ENCODE peak calls at places on chromosomes 13 and 19, in nine cellular contexts. M is H9, W is PC-3, O is HCT116, V is Karpas-422, F is endothelial cell of umbilical vein, H is DND-41, G is fibroblast of lung, B is GM23248. S is an unnamed sample. For H3K79me2 and H3K27me3, the result is how much of the 10 kb centered on the place peaks cover.

GRCh38 chr13:52921194-52921593 is 72.8 kb upstream of the PCDH8 start:
- DNase-seq in M (no peak), W (no peak), O (no peak), V (peak), F (no peak), H (no peak), G (no peak), B (no peak), S (no peak)

GRCh38 chr19:16258440-16258903 is 60.8 kb downstream of the AP1M1 start:
- DNase-seq in M (no peak), W (no peak), O (no peak), V (peak), F (peak), H (no peak), G (no peak), B (no peak), S (no peak)

GRCh38 chr13:70424928-70425327 is 316.7 kb upstream of the KLHL1 start:
- DNase-seq in M (no peak), W (no peak), O (no peak), V (no peak), F (no peak), H (no peak), G (no peak), B (no peak), S (no peak)

GRCh38 chr19:49983645-49984229 is 22.8 kb upstream of the SIGLEC11 start:
- DNase-seq in M (peak), W (peak), O (peak), V (peak), F (peak), H (peak), G (peak), B (peak), S (peak)

GRCh38 chr13:70183041-70183440 is 74.8 kb upstream of the KLHL1 start:
- DNase-seq in M (no peak), W (peak), O (no peak), V (no peak), F (no peak), H (no peak), G (peak), B (no peak), S (no peak)

GRCh38 chr19:41912899-41913475 is 15.3 kb downstream of the ERFL start:
- DNase-seq in M (no peak), W (no peak), O (no peak), V (no peak), F (no peak), H (no peak), G (no peak), B (peak), S (peak)

GRCh38 chr19:40713939-40714338 is 2.7 kb downstream of the COQ8B start:
- DNase-seq in M (no peak), W (no peak), O (no peak), V (no peak), F (no peak), H (no peak), G (no peak), B (no peak), S (no peak)

GRCh38 chr19:19591133-19591825 is 27.2 kb downstream of the PBX4 start:
- DNase-seq in M (peak), W (peak), O (no peak), V (no peak), F (no peak), H (no peak), G (peak), B (peak), S (peak)

GRCh38 chr13:94233831-94234230 is 245.7 kb downstream of the DCT start:
- DNase-seq in M (no peak), W (no peak), O (no peak), V (peak), F (no peak), H (no peak), G (no peak), B (no peak), S (no peak)

GRCh38 chr19:24140099-24140498 is 53.1 kb downstream of the ZNF254 start:
- DNase-seq in M (no peak), W (peak), O (no peak), V (no peak), F (peak), H (no peak), G (peak), B (peak), S (no peak)

GRCh38 chr19:42132851-42133528 is 744 bp upstream of the POU2F2 start:
- DNase-seq in M (peak), W (peak), O (peak), V (peak), F (peak), H (peak), G (no peak), B (peak), S (peak)

GRCh38 chr13:69280399-69280798 is 827.2 kb upstream of the ATXN8OS start:
- DNase-seq in M (no peak), W (no peak), O (no peak), V (no peak), F (no peak), H (no peak), G (no peak), B (no peak), S (no peak)

GRCh38 chr19:41612483-41612882 is 14.4 kb downstream of the CEACAM4 start:
- DNase-seq in M (no peak), W (no peak), O (no peak), V (no peak), F (no peak), H (no peak), G (no peak), B (no peak), S (no peak)

GRCh38 chr19:34534206-34534605 is 52.6 kb downstream of the WTIP start:
- DNase-seq in M (no peak), W (no peak), O (no peak), V (no peak), F (no peak), H (no peak), G (no peak), B (no peak), S (no peak)

GRCh38 chr19:42108527-42109389 is 23.5 kb downstream of the POU2F2 start:
- DNase-seq in M (peak), W (peak), O (peak), V (peak), F (peak), H (peak), G (peak), B (peak), S (peak)

GRCh38 chr19:3361384-3362216 is 4.8 kb upstream of the NFIC start:
- DNase-seq in M (no peak), W (no peak), O (no peak), V (no peak), F (no peak), H (no peak), G (no peak), B (no peak), S (no peak)
- H3K79me2 ChIP-seq in M (under half), W (under half), O (half or more), V (under half), F (under half), H (half or more), G (under half), B (half or more), S (under half)

GRCh38 chr13:33611016-33611805 is 206.7 kb upstream of the RFC3 start:
- DNase-seq in M (no peak), W (no peak), O (no peak), V (no peak), F (peak), H (no peak), G (peak), B (no peak), S (peak)
- H3K9ac ChIP-seq in M (no peak), W (no peak), O (no peak), V (no peak), F (peak), H (no peak), G (no peak), B (no peak), S (no peak)

DNA sequence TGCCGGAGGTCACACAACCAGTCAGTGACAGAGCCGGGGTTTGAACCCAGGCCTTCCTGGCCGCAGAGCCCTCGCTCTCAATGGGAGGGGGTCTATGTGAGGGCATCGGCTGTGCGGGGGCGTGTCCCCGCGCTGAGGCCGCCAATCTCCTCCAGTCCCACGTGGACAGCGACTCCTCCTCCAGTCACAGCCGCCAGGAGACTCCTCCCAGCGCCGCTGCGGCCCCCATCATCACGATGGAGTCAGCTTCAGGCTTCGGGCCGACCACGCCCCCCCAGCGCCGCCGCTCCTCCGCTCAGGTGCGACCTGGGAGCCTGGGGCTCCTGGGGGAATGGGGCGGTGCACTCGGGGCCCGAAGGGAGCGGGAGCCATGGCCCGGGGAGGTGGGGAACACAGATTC is 6.0 kb downstream of the SPRED3 start:
- DNase-seq in M (peak), W (no peak), O (no peak), V (no peak), F (peak), H (no peak), G (peak), B (peak), S (peak)
- H3K27me3 ChIP-seq in M (under half), W (under half), O (under half), V (under half), F (under half), H (under half), G (under half), B (under half), S (under half)

GRCh38 chr19:3513198-3514140 is 7.4 kb downstream of the FZR1 start:
- DNase-seq in M (no peak), W (no peak), O (no peak), V (no peak), F (no peak), H (no peak), G (no peak), B (no peak), S (no peak)
- H3K79me2 ChIP-seq in M (under half), W (half or more), O (half or more), V (half or more), F (half or more), H (half or more), G (half or more), B (half or more), S (half or more)

GRCh38 chr19:3358919-3359849 is 7.2 kb upstream of the NFIC start:
- DNase-seq in M (no peak), W (peak), O (no peak), V (peak), F (no peak), H (peak), G (peak), B (peak), S (peak)
- H3K9ac ChIP-seq in M (no peak), W (peak), O (peak), V (peak), F (peak), H (peak), G (peak), B (peak), S (no peak)

DNA sequence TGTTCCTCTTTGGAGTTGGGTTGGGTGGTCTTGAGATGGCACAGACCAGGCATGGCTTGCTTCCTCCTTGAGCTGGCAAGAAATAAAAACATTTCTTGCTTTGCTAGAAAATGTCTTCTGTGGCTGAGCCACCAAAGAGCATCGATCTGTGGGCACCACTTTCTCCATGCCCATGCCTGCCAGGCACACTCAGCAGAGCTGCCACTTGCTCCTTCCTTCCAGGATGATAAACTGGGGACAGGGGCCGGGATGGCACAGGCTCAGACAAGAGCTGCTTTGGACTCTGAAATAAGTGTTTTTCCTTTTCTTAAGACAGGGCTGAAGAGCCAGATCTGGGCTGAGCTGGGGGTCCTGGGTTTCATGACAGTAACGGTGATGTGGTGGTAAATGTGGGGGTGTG is 32.8 kb downstream of the NFIX start:
- DNase-seq in M (no peak), W (no peak), O (no peak), V (no peak), F (no peak), H (no peak), G (no peak), B (no peak), S (no peak)
- H3K27me3 ChIP-seq in M (half or more), W (under half), O (under half), V (under half), F (under half), H (under half), G (under half), B (under half), S (half or more)

GRCh38 chr13:110298566-110299321 is 8.2 kb downstream of the COL4A1 start:
- DNase-seq in M (peak), W (no peak), O (no peak), V (no peak), F (peak), H (no peak), G (peak), B (no peak), S (no peak)
- H3K79me2 ChIP-seq in M (under half), W (under half), O (under half), V (under half), F (half or more), H (under half), G (half or more), B (under half), S (half or more)

DNA sequence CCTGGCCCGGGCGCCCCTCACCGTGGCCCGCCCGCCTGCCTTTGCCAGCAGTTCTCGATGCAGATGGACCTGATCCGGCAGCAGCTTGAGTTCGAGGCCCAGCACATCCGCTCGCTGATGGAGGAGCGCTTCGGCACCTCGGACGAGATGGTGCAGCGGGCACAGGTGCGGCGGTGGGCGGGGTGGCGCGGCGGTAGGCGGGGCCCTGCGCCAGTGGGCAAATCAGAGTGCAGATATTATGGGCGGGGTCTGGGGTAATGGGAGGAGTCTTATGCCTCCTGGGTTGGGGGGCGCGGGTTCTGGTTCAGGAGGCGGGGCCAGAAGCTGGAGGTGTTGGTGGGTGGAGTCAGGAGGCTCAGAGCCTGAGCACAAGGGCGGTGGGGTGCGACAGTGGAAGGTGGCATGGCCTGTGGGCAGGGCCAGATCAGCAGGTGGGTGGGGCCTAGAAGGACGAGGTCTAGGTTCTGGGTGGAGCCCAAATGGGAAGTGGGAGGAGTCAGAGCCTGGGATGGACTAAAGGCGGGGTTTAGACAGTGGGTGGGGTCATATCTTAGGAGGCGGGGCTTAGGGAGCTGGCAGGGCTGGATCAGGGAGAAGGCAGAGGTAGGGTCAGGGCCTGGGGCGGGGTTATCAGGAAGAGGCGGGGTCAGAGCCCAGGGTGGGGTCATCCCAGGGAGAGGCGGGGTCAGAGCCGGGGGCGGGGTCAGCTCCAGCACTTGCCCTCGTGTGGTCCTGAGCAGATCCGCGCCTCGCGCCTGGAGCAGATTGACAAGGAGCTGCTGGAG is 5.6 kb downstream of the APC2 start:
- DNase-seq in M (peak), W (peak), O (peak), V (peak), F (peak), H (peak), G (peak), B (peak), S (peak)
- H3K9ac ChIP-seq in M (no peak), W (no peak), O (peak), V (no peak), F (no peak), H (no peak), G (no peak), B (no peak), S (no peak)

GRCh38 chr13:106998664-106999063 is 430.7 kb upstream of the ARGLU1 start:
- DNase-seq in M (no peak), W (no peak), O (no peak), V (no peak), F (no peak), H (no peak), G (no peak), B (no peak), S (no peak)

GRCh38 chr13:107006646-107007045 is 438.7 kb upstream of the ARGLU1 start:
- DNase-seq in M (no peak), W (no peak), O (no peak), V (no peak), F (no peak), H (no peak), G (no peak), B (no peak), S (no peak)

GRCh38 chr13:107005577-107005976 is 437.6 kb upstream of the ARGLU1 start:
- DNase-seq in M (no peak), W (no peak), O (no peak), V (no peak), F (no peak), H (no peak), G (no peak), B (no peak), S (no peak)

GRCh38 chr13:107003911-107004310 is 436.0 kb upstream of the ARGLU1 start:
- DNase-seq in M (no peak), W (no peak), O (no peak), V (no peak), F (no peak), H (no peak), G (no peak), B (no peak), S (no peak)
- H3K27me3 ChIP-seq in M (under half), W (under half), O (under half), V (under half), F (under half), H (under half), G (under half), B (under half), S (under half)